ENCODE peak calls at places on chromosomes 12 and 14, in five cellular contexts. O is endothelial cell of umbilical vein, L is A549, G is HepG2, Q is K562. T is an unnamed sample.

GRCh38 chr12:57741413-57741789 is 2.9 kb upstream of the AGAP2 start:
- DNase-seq in O (no peak), L (no peak), G (no peak), Q (no peak), T (no peak)

GRCh38 chr14:55689971-55690871 is 110.2 kb downstream of the KTN1 start:
- DNase-seq in O (peak), L (no peak), G (no peak), Q (no peak), T (no peak)

GRCh38 chr14:106547735-106548550 is 1021.6 kb downstream of the TMEM121 start:
- DNase-seq in O (no peak), L (no peak), G (no peak), Q (no peak), T (no peak)

GRCh38 chr12:15563683-15564082 is 225.5 kb downstream of the EPS8 start:
- DNase-seq in O (peak), L (no peak), G (no peak), Q (no peak), T (no peak)

GRCh38 chr12:76679778-76680177 is 84.1 kb upstream of the ZDHHC17 start:
- DNase-seq in O (peak), L (no peak), G (no peak), Q (no peak), T (no peak)

GRCh38 chr12:109804820-109805761 is 28.1 kb downstream of the TRPV4 start:
- DNase-seq in O (peak), L (peak), G (peak), Q (peak), T (peak)

GRCh38 chr12:95955549-95956159 is 12.5 kb downstream of the AMDHD1 start:
- DNase-seq in O (no peak), L (no peak), G (peak), Q (no peak), T (no peak)

GRCh38 chr12:132615579-132616066 is 3.0 kb upstream of the P2RX2 start:
- DNase-seq in O (no peak), L (no peak), G (no peak), Q (no peak), T (no peak)

GRCh38 chr12:67331828-67332227 is 62.7 kb downstream of the CAND1 start:
- DNase-seq in O (no peak), L (no peak), G (no peak), Q (no peak), T (no peak)

GRCh38 chr12:12704593-12705230 is 8.7 kb upstream of the GPR19 start:
- DNase-seq in O (peak), L (peak), G (peak), Q (peak), T (peak)

GRCh38 chr12:2739832-2740641 is 54.7 kb upstream of the FKBP4 start:
- DNase-seq in O (peak), L (peak), G (peak), Q (no peak), T (no peak)

GRCh38 chr12:2353691-2354090 is 300.9 kb downstream of the CACNA1C start:
- DNase-seq in O (no peak), L (no peak), G (no peak), Q (no peak), T (no peak)

GRCh38 chr14:20681348-20682126 is 2.8 kb upstream of the RNASE4 start:
- DNase-seq in O (peak), L (peak), G (peak), Q (peak), T (peak)

GRCh38 chr14:77027538-77028383 is 747 bp downstream of the IRF2BPL start:
- DNase-seq in O (peak), L (peak), G (no peak), Q (peak), T (peak)

GRCh38 chr12:53325539-53326061 is 4.2 kb upstream of the AAAS start:
- DNase-seq in O (peak), L (peak), G (peak), Q (no peak), T (peak)

GRCh38 chr12:57237653-57237951 is 8.1 kb downstream of the SHMT2 start:
- DNase-seq in O (no peak), L (no peak), G (no peak), Q (no peak), T (no peak)

GRCh38 chr12:89492883-89493282 is 31.7 kb downstream of the GALNT4 start:
- DNase-seq in O (no peak), L (no peak), G (peak), Q (no peak), T (no peak)

GRCh38 chr12:3152892-3153291 is 75.7 kb downstream of the TSPAN9 start:
- DNase-seq in O (peak), L (no peak), G (no peak), Q (no peak), T (no peak)

GRCh38 chr12:49903700-49904423 is at the start of gene FAIM2:
- DNase-seq in O (no peak), L (no peak), G (no peak), Q (peak), T (no peak)

GRCh38 chr14:66507181-66507721 is 696 bp upstream of the GPHN start:
- DNase-seq in O (no peak), L (no peak), G (no peak), Q (no peak), T (no peak)
- TF ChIP-seq MYC in O (no peak), L (no peak), G (no peak), Q (peak), T (no peak)

GRCh38 chr14:34710006-34710405 is 4.4 kb downstream of the CFL2 start:
- DNase-seq in O (peak), L (no peak), G (no peak), Q (no peak), T (no peak)
- TF ChIP-seq MAX in O (no peak), L (no peak), G (no peak), Q (no peak), T (no peak)

GRCh38 chr14:39182770-39183684 is 8.0 kb downstream of the PNN start:
- DNase-seq in O (no peak), L (no peak), G (no peak), Q (no peak), T (no peak)

GRCh38 chr14:39186941-39187525 is 12.0 kb downstream of the PNN start:
- DNase-seq in O (no peak), L (no peak), G (no peak), Q (no peak), T (no peak)

GRCh38 chr14:39184628-39185255 is 9.7 kb downstream of the PNN start:
- DNase-seq in O (no peak), L (no peak), G (no peak), Q (no peak), T (no peak)

GRCh38 chr14:39181693-39182047 is 6.6 kb downstream of the PNN start:
- DNase-seq in O (no peak), L (no peak), G (no peak), Q (no peak), T (no peak)

GRCh38 chr14:39185256-39186049 is 10.4 kb downstream of the PNN start:
- DNase-seq in O (no peak), L (no peak), G (no peak), Q (no peak), T (no peak)
- TF ChIP-seq POLR2A in O (peak), L (no peak), G (no peak), Q (peak), T (no peak)

GRCh38 chr12:87157791-87158190 is 871.4 kb downstream of the C12orf50 start:
- DNase-seq in O (no peak), L (peak), G (no peak), Q (no peak), T (no peak)
- TF ChIP-seq MYC in O (no peak), L (no peak), G (no peak), Q (no peak), T (no peak)

DNA sequence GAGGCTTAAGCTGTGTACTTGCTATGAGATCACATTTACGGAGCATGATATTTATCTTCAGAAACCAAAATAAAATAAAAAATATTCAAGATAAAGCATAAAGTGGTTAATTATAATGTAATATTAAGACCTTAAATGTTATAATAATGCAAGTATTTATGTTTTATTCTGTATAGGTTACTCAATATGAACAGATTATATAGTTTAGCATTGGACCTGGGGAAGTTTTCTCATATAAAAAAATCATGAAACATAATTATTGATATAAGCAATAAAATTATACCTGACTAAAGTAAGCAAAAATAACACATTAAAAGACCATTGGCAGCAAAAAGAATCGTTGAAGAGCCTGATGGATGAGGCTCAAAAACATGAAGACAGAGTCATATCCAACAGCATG is 516.2 kb downstream of the SLC16A7 start:
- DNase-seq in O (no peak), L (no peak), G (no peak), Q (no peak), T (no peak)
- TF ChIP-seq MAX in O (no peak), L (no peak), G (no peak), Q (no peak), T (no peak)

DNA sequence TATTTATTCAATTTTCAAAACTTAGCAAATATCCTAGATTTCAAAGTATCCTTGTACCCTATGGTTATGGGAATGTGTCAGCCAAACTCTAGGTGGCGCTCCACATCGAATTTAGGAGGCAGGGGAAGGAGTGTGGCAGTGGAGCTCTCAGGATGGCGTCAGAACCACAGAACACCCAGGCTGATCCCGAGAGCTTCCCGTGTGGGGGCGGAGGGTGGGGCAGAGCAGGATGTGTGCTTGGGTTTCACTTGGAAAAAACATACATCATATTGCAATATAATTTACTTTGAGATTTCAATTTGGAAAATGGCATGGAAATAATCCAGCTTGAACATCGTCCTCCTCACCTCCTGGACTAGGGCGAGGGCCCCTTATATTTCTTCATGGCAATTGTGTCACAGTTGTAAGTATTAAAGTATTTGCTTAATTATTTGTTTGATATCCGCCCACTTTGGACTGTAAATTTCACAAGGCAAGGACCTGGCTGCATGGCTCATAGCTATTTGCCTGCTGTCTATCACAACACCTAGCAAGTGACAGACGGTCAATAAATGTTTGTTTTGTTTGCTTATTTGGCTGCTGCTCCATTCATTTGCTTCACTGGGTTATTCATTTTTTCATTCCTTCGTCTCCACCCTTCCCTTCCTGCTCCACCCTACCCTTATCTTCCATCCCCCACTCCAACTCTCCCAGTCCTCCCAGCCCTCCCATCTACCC is 221.5 kb upstream of the HMGA2 start:
- DNase-seq in O (peak), L (peak), G (peak), Q (peak), T (peak)
- TF ChIP-seq POLR2A in O (peak), L (no peak), G (no peak), Q (no peak), T (no peak)

GRCh38 chr14:68231832-68232642 is 412.5 kb downstream of the RAD51B start:
- DNase-seq in O (peak), L (peak), G (no peak), Q (no peak), T (no peak)

GRCh38 chr14:68230941-68231717 is 411.6 kb downstream of the RAD51B start:
- DNase-seq in O (peak), L (peak), G (no peak), Q (no peak), T (no peak)

GRCh38 chr14:68233385-68233784 is 413.8 kb downstream of the RAD51B start:
- DNase-seq in O (no peak), L (no peak), G (no peak), Q (no peak), T (no peak)

GRCh38 chr14:68234101-68234905 is 414.7 kb downstream of the RAD51B start:
- DNase-seq in O (no peak), L (no peak), G (no peak), Q (no peak), T (no peak)

DNA sequence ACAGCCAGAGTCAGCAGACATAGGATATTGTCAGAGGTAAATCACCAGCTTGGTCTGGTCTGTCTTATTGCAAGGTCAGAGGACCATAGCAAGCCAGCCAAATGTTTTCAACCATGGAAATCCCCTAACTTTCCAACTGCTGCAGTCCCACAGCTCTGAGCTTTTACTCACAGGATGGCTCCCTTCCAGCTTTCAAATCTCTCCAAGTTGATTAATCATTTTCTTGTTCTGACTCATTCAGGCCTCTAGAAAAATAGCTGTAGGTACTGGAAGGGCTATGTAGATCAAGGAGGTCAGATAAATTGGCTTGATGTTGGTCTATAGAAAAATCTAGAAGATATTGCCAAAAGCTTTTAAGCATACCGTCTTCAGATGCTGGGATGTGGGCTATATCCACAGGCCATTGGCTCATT is 413.1 kb downstream of the RAD51B start:
- DNase-seq in O (peak), L (peak), G (peak), Q (no peak), T (no peak)
- TF ChIP-seq MYC in O (no peak), L (no peak), G (no peak), Q (no peak), T (no peak)

GRCh38 chr12:112936927-112937326 is 1.3 kb upstream of the OAS3 start:
- DNase-seq in O (no peak), L (no peak), G (no peak), Q (no peak), T (no peak)
- TF ChIP-seq MAX in O (no peak), L (no peak), G (no peak), Q (no peak), T (no peak)

GRCh38 chr12:54598966-54599365 is 10.5 kb upstream of the PPP1R1A start:
- DNase-seq in O (no peak), L (no peak), G (no peak), Q (no peak), T (no peak)
- TF ChIP-seq POLR2A in O (no peak), L (no peak), G (no peak), Q (no peak), T (no peak)